ENCODE peak calls at places on chromosomes 4 and X, in six cellular contexts. L is PC-3, K is neural progenitor cell, T is GM23248, D is MM.1S, Q is SK-N-SH. H is an unnamed sample. For H3F3A and H3K79me2, the result is how much of the 10 kb centered on the place peaks cover.

GRCh38 chrX:138710866-138711331 is 618 bp downstream of the FGF13 start:
- DNase-seq in T (peak), Q (no peak), K (peak), L (no peak), D (no peak), H (peak)

GRCh38 chr4:85732124-85732523 is 257.2 kb downstream of the ARHGAP24 start:
- DNase-seq in T (no peak), D (no peak), K (no peak), Q (peak), L (no peak), H (no peak)

GRCh38 chr4:132227349-132228165 is 921.5 kb upstream of the PCDH10 start:
- DNase-seq in Q (peak), L (peak), K (peak), D (no peak), T (peak), H (peak)

GRCh38 chr4:81724925-81725329 is 253.2 kb upstream of the RASGEF1B start:
- DNase-seq in Q (no peak), D (peak), L (no peak), T (peak), K (peak), H (no peak)

GRCh38 chr4:47287735-47288134 is 175.8 kb downstream of the COMMD8 start:
- DNase-seq in T (peak), K (no peak), Q (no peak), D (peak), L (peak), H (no peak)

GRCh38 chrX:110116066-110116465 is 113.2 kb downstream of the TMEM164 start:
- DNase-seq in Q (no peak), T (no peak), K (no peak), D (no peak), L (no peak), H (no peak)

GRCh38 chrX:39613997-39614679 is 483.6 kb downstream of the BCOR start:
- DNase-seq in Q (peak), K (peak), L (no peak), D (peak), T (no peak), H (peak)

GRCh38 chr4:5051210-5051691 is at the start of gene STK32B:
- DNase-seq in D (peak), T (peak), K (peak), L (peak), Q (peak), H (peak)

GRCh38 chrX:155886409-155886808 is 5.3 kb downstream of the VAMP7 start:
- DNase-seq in Q (no peak), K (no peak), T (no peak), D (no peak), L (no peak), H (no peak)

GRCh38 chrX:150298841-150299551 is 64.1 kb upstream of the MAMLD1 start:
- DNase-seq in D (no peak), T (no peak), K (no peak), Q (no peak), L (peak), H (no peak)

GRCh38 chr4:106795326-106795725 is 240.8 kb downstream of the DKK2 start:
- DNase-seq in Q (no peak), D (no peak), T (peak), K (no peak), L (no peak), H (no peak)

GRCh38 chr4:177380730-177381287 is 61.4 kb downstream of the AGA start:
- DNase-seq in T (no peak), D (no peak), Q (peak), K (peak), L (peak), H (peak)

GRCh38 chrX:136650811-136651210 is 2.9 kb downstream of the CD40LG start:
- DNase-seq in K (no peak), D (no peak), Q (no peak), T (no peak), L (no peak), H (no peak)

GRCh38 chrX:1870421-1870820 is 255.6 kb downstream of the ASMT start:
- DNase-seq in L (no peak), D (no peak), T (no peak), Q (no peak), K (no peak), H (no peak)

GRCh38 chr4:6221851-6222760 is 21.8 kb upstream of the JAKMIP1 start:
- DNase-seq in K (peak), Q (peak), T (peak), D (no peak), L (no peak), H (peak)

GRCh38 chr4:113043591-113043990 is 5.9 kb upstream of the ANK2 start:
- DNase-seq in T (no peak), D (no peak), K (no peak), Q (no peak), L (peak), H (no peak)

GRCh38 chrX:103012945-103013344 is 51.0 kb downstream of the BEX1 start:
- DNase-seq in K (no peak), Q (no peak), D (no peak), L (peak), T (peak), H (no peak)

GRCh38 chr4:57442834-57443291 is 332.7 kb upstream of the IGFBP7 start:
- DNase-seq in T (peak), Q (peak), L (peak), D (peak), K (peak), H (peak)

GRCh38 chr4:31674313-31674947 is 954.3 kb downstream of the PCDH7 start:
- DNase-seq in Q (peak), D (no peak), L (peak), T (no peak), K (peak), H (peak)

GRCh38 chrX:86711531-86712180 is 563.4 kb downstream of the DACH2 start:
- DNase-seq in L (no peak), Q (no peak), T (no peak), K (no peak), D (no peak), H (no peak)

GRCh38 chrX:47563801-47564315 is 2.9 kb downstream of the ARAF start:
- DNase-seq in K (no peak), Q (no peak), T (peak), L (peak), D (no peak), H (no peak)

GRCh38 chrX:120560405-120560841 is 339 bp downstream of the CUL4B start:
- DNase-seq in D (peak), T (peak), L (peak), Q (no peak), K (no peak), H (no peak)

GRCh38 chr4:56051049-56051709 is 102.4 kb downstream of the CEP135 start:
- DNase-seq in D (no peak), Q (peak), T (no peak), K (no peak), L (no peak), H (no peak)

GRCh38 chr4:72319596-72319995 is 249.4 kb downstream of the ADAMTS3 start:
- DNase-seq in D (no peak), T (peak), Q (no peak), K (no peak), L (peak), H (no peak)

GRCh38 chr4:140372607-140373327 is 679 bp upstream of the SCOC start:
- DNase-seq in T (peak), D (peak), Q (peak), L (peak), K (peak), H (peak)

GRCh38 chr4:15888515-15888914 is 50.0 kb downstream of the FGFBP1 start:
- DNase-seq in Q (no peak), D (no peak), K (no peak), T (no peak), L (no peak), H (no peak)

GRCh38 chr4:124869978-124870495 is 157.5 kb upstream of the ANKRD50 start:
- DNase-seq in T (no peak), Q (no peak), D (no peak), K (no peak), L (no peak), H (no peak)
- H3F3A ChIP-seq in T (under half), Q (under half), D (under half), K (under half), L (under half), H (under half)

GRCh38 chr4:2862528-2862927 is 18.9 kb downstream of the ADD1 start:
- DNase-seq in L (peak), T (peak), Q (no peak), D (no peak), K (peak), H (peak)
- H3K79me2 ChIP-seq in L (half or more), T (half or more), Q (half or more), D (half or more), K (half or more), H (half or more)

GRCh38 chr4:169096221-169096620 is 86.2 kb upstream of the CBR4 start:
- DNase-seq in L (no peak), K (no peak), Q (no peak), D (no peak), T (no peak), H (no peak)
- TF ChIP-seq EZH2phosphoT487 in L (no peak), K (no peak), Q (no peak), D (no peak), T (no peak), H (no peak)

DNA sequence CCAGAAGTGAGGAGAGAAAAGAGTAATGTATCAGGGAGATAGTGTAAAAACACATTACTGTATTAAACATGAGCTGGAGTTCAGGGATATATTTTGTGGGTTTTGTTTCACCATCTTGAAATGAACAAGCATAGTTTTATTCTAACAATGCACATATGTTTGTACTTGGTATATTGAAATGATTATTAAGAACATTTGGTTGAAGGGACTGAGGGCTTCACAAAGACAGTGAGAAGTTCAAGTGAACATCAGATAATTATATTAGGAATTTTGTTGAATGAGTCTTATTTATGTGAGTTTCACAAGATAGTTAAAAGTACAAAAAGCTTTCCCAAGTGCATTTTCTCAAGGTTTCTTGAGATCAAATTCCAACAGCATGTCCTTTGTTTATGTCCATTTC is 368.8 kb downstream of the ANKRD50 start:
- DNase-seq in Q (no peak), L (no peak), T (no peak), K (no peak), D (no peak), H (no peak)
- H3F3A ChIP-seq in Q (under half), L (under half), T (under half), K (under half), D (under half), H (under half)

GRCh38 chr4:98630804-98631454 is 27.5 kb downstream of the TSPAN5 start:
- DNase-seq in Q (no peak), K (no peak), D (no peak), L (no peak), T (peak), H (peak)
- H3K79me2 ChIP-seq in Q (half or more), K (half or more), D (under half), L (half or more), T (half or more), H (half or more)

DNA sequence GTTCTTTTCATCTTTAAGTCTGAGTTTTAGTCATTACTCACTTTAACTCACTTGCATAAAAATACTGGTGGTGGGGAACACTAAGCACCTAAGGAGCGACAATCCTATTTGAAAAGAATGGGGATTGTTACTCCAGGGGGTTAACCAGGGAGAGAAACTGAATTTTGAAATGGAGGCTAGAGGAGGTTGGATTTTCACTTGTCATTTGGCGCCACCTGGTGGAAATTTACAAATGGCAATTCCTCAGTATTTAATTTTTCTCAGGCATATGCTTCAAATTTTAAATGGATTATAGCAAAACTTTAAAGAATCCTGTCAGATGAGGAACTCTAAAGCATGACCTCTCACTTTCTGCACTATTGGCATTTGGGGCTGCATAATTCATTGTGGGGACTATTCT is 2.7 kb upstream of the GEMIN8 start:
- DNase-seq in K (peak), T (peak), Q (peak), L (peak), D (peak), H (peak)
- TF ChIP-seq EZH2phosphoT487 in K (no peak), T (no peak), Q (no peak), L (no peak), D (no peak), H (no peak)

GRCh38 chr4:153468587-153468986 is 2.4 kb downstream of the TMEM131L start:
- DNase-seq in D (no peak), Q (peak), T (no peak), L (no peak), K (no peak), H (no peak)

GRCh38 chr4:153472122-153473037 is 6.2 kb downstream of the TMEM131L start:
- DNase-seq in Q (no peak), L (no peak), D (no peak), T (no peak), K (no peak), H (no peak)

GRCh38 chr4:153474251-153474650 is 8.1 kb downstream of the TMEM131L start:
- DNase-seq in K (no peak), Q (no peak), D (no peak), L (no peak), T (no peak), H (no peak)

GRCh38 chr4:153467897-153468262 is 1.7 kb downstream of the TMEM131L start:
- DNase-seq in Q (no peak), D (no peak), L (no peak), T (no peak), K (no peak), H (no peak)

GRCh38 chr4:153471691-153472080 is 5.5 kb downstream of the TMEM131L start:
- DNase-seq in D (no peak), L (no peak), K (no peak), Q (no peak), T (no peak), H (no peak)
- H3F3A ChIP-seq in D (under half), L (under half), K (under half), Q (under half), T (under half), H (under half)

DNA sequence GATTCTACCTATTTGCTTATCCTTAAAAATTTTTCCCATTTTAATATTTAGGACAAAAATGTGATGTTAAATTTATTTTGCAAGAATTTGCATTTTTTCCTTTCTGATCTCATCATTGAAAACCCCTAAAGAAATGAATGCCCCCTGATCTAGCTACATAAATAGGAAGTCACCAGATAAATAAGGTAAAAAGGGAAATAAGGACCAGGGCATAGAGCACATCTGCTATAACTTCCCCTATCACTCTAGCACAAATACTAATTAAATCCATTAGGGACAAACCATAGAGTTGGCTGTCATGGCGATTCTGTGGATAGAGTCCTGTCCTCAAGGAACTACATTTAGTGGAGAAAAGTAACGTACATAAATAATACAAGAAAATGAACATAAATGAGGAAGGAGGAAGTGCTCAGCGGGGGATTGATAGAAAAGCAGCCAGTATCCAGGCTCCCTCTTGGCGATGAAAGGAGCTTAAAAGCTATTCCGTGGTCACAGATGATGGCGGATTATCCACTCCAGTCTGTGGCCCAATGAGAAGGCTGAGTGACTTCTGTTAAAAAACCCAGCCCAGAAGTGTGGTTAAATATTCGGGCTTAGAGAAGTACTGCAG is 76.9 kb upstream of the RPL34 start:
- DNase-seq in D (no peak), L (no peak), T (no peak), K (no peak), Q (no peak), H (no peak)
- H3K79me2 ChIP-seq in D (under half), L (under half), T (under half), K (under half), Q (under half), H (under half)

GRCh38 chrX:41858161-41858775 is 65.1 kb downstream of the CASK start:
- DNase-seq in K (peak), D (no peak), T (no peak), L (no peak), Q (no peak), H (peak)
- TF ChIP-seq EZH2phosphoT487 in K (no peak), D (no peak), T (no peak), L (no peak), Q (no peak), H (no peak)